ENCODE peak calls at places on chromosomes 5 and 9, in seven cellular contexts. L is transverse colon, A is colonic mucosa, S is psoas muscle, O is lung, C is adrenal gland, X is body of pancreas. H is an unnamed sample.

GRCh38 chr5:317086-317811 is 4.3 kb upstream of the AHRR start:
- DNase-seq in S (no peak), L (peak; percentile 38), C (no peak), X (no peak), O (no peak), A (peak; percentile 50), H (peak; percentile 57)

GRCh38 chr5:138661342-138661975 is 86.3 kb upstream of the HSPA9 start:
- DNase-seq in S (no peak), A (no peak), C (no peak), L (no peak), X (no peak), O (no peak), H (peak; percentile 31)

GRCh38 chr9:112898872-112899281 is 8.2 kb upstream of the SLC46A2 start:
- DNase-seq in A (no peak), L (no peak), O (no peak), S (no peak), X (no peak), C (no peak), H (no peak)

GRCh38 chr5:157265714-157266285 is at the start of gene CYFIP2:
- DNase-seq in C (peak; percentile 62), S (peak; percentile 62), A (peak; percentile 72), L (peak; percentile 80), O (peak; percentile 56), X (peak; percentile 56), H (peak; percentile 59)

GRCh38 chr5:137622850-137623249 is 113.0 kb downstream of the KLHL3 start:
- DNase-seq in S (peak; percentile 80), C (peak; percentile 97), L (no peak), A (no peak), O (peak; percentile 62), X (peak; percentile 89), H (peak; percentile 94)

GRCh38 chr9:138049779-138050471 is 172.3 kb downstream of the CACNA1B start:
- DNase-seq in X (no peak), A (peak; percentile 14), S (no peak), C (no peak), L (no peak), O (no peak), H (peak; percentile 6)

GRCh38 chr9:75540185-75540584 is 350.3 kb upstream of the PCSK5 start:
- DNase-seq in A (no peak), O (no peak), L (no peak), X (no peak), S (no peak), C (no peak), H (no peak)

GRCh38 chr5:102670224-102670836 is 84.8 kb upstream of the PAM start:
- DNase-seq in X (peak; percentile 22), S (no peak), L (no peak), A (no peak), O (no peak), C (peak; percentile 31), H (peak; percentile 31)

GRCh38 chr9:33161011-33161588 is 6.0 kb downstream of the B4GALT1 start:
- DNase-seq in X (peak; percentile 38), C (peak; percentile 78), O (peak; percentile 83), S (peak; percentile 70), L (peak; percentile 73), A (peak; percentile 68), H (peak; percentile 67)

GRCh38 chr9:120773218-120773617 is 20.0 kb downstream of the FBXW2 start:
- DNase-seq in X (no peak), O (no peak), L (no peak), A (no peak), C (no peak), S (no peak), H (no peak)

GRCh38 chr5:128193676-128194390 is 110.3 kb downstream of the SLC12A2 start:
- DNase-seq in X (no peak), O (no peak), A (no peak), C (no peak), S (no peak), L (no peak), H (no peak)

GRCh38 chr9:31119882-31120481 is 1264.5 kb upstream of the ACO1 start:
- DNase-seq in S (no peak), O (no peak), L (peak; percentile 12), X (no peak), A (no peak), C (peak; percentile 13), H (peak; percentile 33)

GRCh38 chr9:68702493-68702892 is 2.5 kb upstream of the PIP5K1B start:
- DNase-seq in S (no peak), C (peak; percentile 33), L (no peak), A (no peak), O (no peak), X (no peak), H (no peak)

GRCh38 chr9:16449331-16449730 is 421.1 kb downstream of the BNC2 start:
- DNase-seq in C (no peak), A (no peak), X (no peak), S (no peak), O (no peak), L (no peak), H (no peak)

GRCh38 chr9:128552744-128553221 is 396 bp downstream of the SPTAN1 start:
- DNase-seq in O (peak; percentile 54), X (no peak), L (peak; percentile 69), A (peak; percentile 69), S (peak; percentile 56), C (peak; percentile 52), H (peak; percentile 46)

GRCh38 chr9:10274156-10274555 is 338.6 kb downstream of the PTPRD start:
- DNase-seq in S (no peak), C (no peak), X (no peak), L (no peak), O (no peak), A (no peak), H (no peak)

GRCh38 chr5:54103871-54104270 is 206.5 kb downstream of the ARL15 start:
- DNase-seq in O (no peak), C (no peak), A (no peak), X (no peak), L (no peak), S (no peak), H (no peak)

GRCh38 chr5:78506296-78507049 is 142.1 kb downstream of the LHFPL2 start:
- DNase-seq in A (no peak), O (no peak), C (no peak), S (no peak), L (no peak), X (no peak), H (no peak)

GRCh38 chr9:36995927-36996471 is 38.1 kb downstream of the PAX5 start:
- DNase-seq in A (peak; percentile 50), X (peak; percentile 77), O (no peak), S (no peak), C (peak; percentile 62), L (peak; percentile 66), H (peak; percentile 69)

GRCh38 chr5:154521756-154522155 is 43.7 kb upstream of the HAND1 start:
- DNase-seq in A (no peak), C (no peak), L (no peak), X (no peak), S (no peak), O (no peak), H (no peak)

DNA sequence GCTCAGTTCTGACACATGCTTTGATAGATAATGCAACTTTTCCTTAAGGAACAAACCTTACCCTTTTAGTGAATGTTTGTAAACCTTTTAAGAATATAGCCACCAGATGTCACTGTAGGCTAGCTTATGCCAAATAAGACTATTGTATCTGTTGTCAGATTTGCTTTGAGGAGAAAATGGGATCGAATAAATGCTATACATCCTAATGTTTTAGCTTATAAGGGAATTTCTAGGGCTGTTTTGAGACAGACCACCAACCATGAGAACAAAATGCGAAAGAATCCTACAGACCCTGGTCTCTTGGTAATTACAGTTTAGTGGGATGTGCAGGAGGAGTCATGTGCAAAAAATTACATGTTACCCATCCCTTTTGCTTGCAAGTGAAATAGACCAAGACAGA is 127.6 kb upstream of the NMUR2 start:
- DNase-seq in S (no peak), O (no peak), A (no peak), L (no peak), C (no peak), X (no peak), H (no peak)
- TF ChIP-seq CTCF in S (peak; percentile 32), O (peak; percentile 35), A (peak; percentile 35), L (peak; percentile 49), C (peak; percentile 54), X (peak; percentile 37), H (no peak)

GRCh38 chr5:61334224-61335196 is 2.5 kb downstream of the ZSWIM6 start:
- DNase-seq in C (no peak), O (no peak), A (no peak), S (no peak), L (no peak), X (no peak), H (no peak)

GRCh38 chr5:61333351-61334223 is 1.5 kb downstream of the ZSWIM6 start:
- DNase-seq in S (peak; percentile 46), L (peak; percentile 39), X (peak; percentile 42), A (no peak), C (peak; percentile 60), O (peak; percentile 61), H (peak; percentile 46)

GRCh38 chr5:61331407-61332368 is at the start of gene ZSWIM6:
- DNase-seq in O (peak; percentile 99), S (peak; percentile 99), C (peak; percentile 100), L (peak; percentile 100), X (peak; percentile 100), A (peak; percentile 99), H (peak; percentile 100)

GRCh38 chr5:61332369-61332745 is 299 bp downstream of the ZSWIM6 start:
- DNase-seq in C (peak; percentile 48), A (no peak), S (peak; percentile 56), O (peak; percentile 38), L (peak; percentile 39), X (peak; percentile 57), H (no peak)

DNA sequence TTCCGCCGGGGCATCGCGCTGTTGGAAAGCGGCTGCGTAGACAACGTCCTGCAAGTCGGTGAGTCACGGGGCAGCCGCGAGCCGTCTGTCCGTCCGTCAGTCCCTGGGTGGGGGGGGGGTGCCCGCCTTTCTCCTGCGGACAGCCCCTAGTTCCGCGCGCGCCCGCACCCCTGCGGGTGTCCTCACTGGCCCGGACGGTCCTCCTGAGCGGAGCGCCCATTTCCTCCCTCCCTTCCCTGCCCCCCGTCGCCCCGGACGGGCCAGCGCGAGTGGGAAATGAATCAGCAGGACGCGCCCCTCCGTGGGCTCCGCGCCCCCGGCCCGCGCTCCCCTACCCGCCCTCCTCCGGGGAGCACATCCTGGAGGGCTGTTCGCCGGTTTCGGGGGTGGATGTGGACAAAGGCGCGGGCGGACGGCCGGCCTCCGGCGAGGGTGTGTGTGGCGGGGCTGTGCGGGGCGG is 863 bp downstream of the ZSWIM6 start:
- DNase-seq in L (peak; percentile 49), X (peak; percentile 64), A (peak; percentile 54), O (peak; percentile 48), C (peak; percentile 75), S (peak; percentile 63), H (peak; percentile 49)
- H3K27me3 ChIP-seq in L (no peaks in the 10 kb centered on the region), X (no peaks in the 10 kb centered on the region), A (no peaks in the 10 kb centered on the region), O (no peaks in the 10 kb centered on the region), C (no peaks in the 10 kb centered on the region), S (no peaks in the 10 kb centered on the region), H (no peaks in the 10 kb centered on the region)

DNA sequence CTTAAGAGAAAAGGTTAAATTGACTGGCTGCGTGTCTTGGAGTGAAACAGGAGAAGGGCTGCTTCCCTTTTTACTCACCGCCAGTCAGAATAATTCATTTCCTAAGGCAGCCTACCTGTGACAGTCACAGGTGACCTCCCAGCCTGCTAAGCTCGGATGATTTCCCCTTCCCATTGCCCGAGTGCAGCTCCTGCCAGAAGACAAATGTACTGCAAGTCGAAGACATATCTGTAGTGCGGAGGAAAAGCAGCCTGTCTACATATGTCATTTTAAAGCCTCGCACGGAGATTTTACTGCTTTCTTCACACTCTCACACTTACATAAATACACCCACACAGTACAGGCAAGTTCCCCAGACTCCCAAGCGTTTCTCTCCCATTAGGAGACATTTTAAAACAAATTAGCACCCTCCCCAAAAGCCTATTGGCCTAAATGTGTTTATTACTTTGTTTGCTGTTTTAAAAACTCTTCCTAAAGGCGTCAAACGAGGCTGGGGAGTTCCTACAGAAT is 665.7 kb upstream of the ZNF608 start:
- DNase-seq in C (peak; percentile 12), O (no peak), A (peak; percentile 45), X (no peak), L (peak; percentile 36), S (no peak), H (peak; percentile 41)
- H3K4me3 ChIP-seq in C (peak overlapping the region; percentile 36), O (no peak overlapping the region), A (no peak overlapping the region), X (no peak overlapping the region), L (no peak overlapping the region), S (peak overlapping the region; percentile 42), H (no peak overlapping the region)

GRCh38 chr9:123225374-123225813 is 43.0 kb downstream of the STRBP start:
- DNase-seq in C (peak; percentile 18), S (no peak), L (peak; percentile 33), O (no peak), A (peak; percentile 30), X (no peak), H (peak; percentile 58)
- TF ChIP-seq CTCF in C (peak; percentile 34), S (peak; percentile 30), L (peak; percentile 18), O (no peak), A (peak; percentile 16), X (no peak), H (no peak)